ENCODE peak calls at places on chromosomes 5 and 9, in ten cellular contexts. M is CD8-positive, alpha-beta T cell; A is HCT116; R is endodermal cell; V is suprapubic skin; H is cardiac muscle cell; E is astrocyte; S is stomach; C is lower lobe of right lung; T is Peyer's patch. W is an unnamed sample. For H3K36me3, the result is how much of the 10 kb centered on the place peaks cover.

GRCh38 chr9:4983541-4984165 is 1.4 kb upstream of the JAK2 start:
- DNase-seq in M (no peak), A (no peak), R (no peak), V (no peak), H (no peak), E (no peak), S (no peak), C (no peak), T (no peak), W (peak)

GRCh38 chr5:118354806-118355205 is 633.5 kb downstream of the DTWD2 start:
- DNase-seq in M (no peak), A (no peak), R (no peak), V (no peak), H (no peak), E (no peak), S (no peak), C (no peak), T (no peak), W (peak)

GRCh38 chr9:128078504-128079434 is 10.7 kb downstream of the SLC25A25 start:
- DNase-seq in M (no peak), A (peak), R (peak), V (no peak), H (peak), E (peak), S (peak), C (no peak), T (no peak), W (peak)

GRCh38 chr5:79135790-79136553 is 24.4 kb downstream of the BHMT start:
- DNase-seq in M (no peak), A (no peak), R (no peak), V (no peak), H (no peak), E (no peak), S (no peak), C (no peak), T (no peak), W (no peak)

GRCh38 chr9:134492281-134492691 is 149.3 kb upstream of the COL5A1 start:
- DNase-seq in M (no peak), A (no peak), R (no peak), V (peak), H (peak), E (peak), S (no peak), C (no peak), T (no peak), W (no peak)

GRCh38 chr5:2330325-2330724 is 421.2 kb downstream of the IRX2 start:
- DNase-seq in M (no peak), A (no peak), R (no peak), V (no peak), H (no peak), E (no peak), S (no peak), C (no peak), T (no peak), W (no peak)

GRCh38 chr5:103209065-103209464 is 49.5 kb upstream of the MACIR start:
- DNase-seq in M (no peak), A (no peak), R (no peak), V (no peak), H (no peak), E (no peak), S (no peak), C (no peak), T (no peak), W (no peak)

GRCh38 chr5:6087576-6087975 is 290.8 kb downstream of the MED10 start:
- DNase-seq in M (no peak), A (no peak), R (no peak), V (no peak), H (no peak), E (no peak), S (no peak), C (no peak), T (no peak), W (no peak)

GRCh38 chr5:1151316-1151715 is 39.5 kb upstream of the SLC12A7 start:
- DNase-seq in M (no peak), A (no peak), R (no peak), V (no peak), H (no peak), E (no peak), S (no peak), C (no peak), T (no peak), W (no peak)

GRCh38 chr5:171762016-171762415 is 23.6 kb upstream of the SMIM23 start:
- DNase-seq in M (no peak), A (no peak), R (peak), V (no peak), H (no peak), E (no peak), S (no peak), C (no peak), T (no peak), W (no peak)

GRCh38 chr9:16728128-16728505 is 142.4 kb downstream of the BNC2 start:
- DNase-seq in M (no peak), A (no peak), R (peak), V (no peak), H (no peak), E (no peak), S (no peak), C (no peak), T (no peak), W (no peak)

GRCh38 chr9:116204252-116204882 is 50.8 kb downstream of the PAPPA start:
- DNase-seq in M (no peak), A (no peak), R (no peak), V (no peak), H (no peak), E (no peak), S (no peak), C (no peak), T (no peak), W (no peak)

GRCh38 chr5:96200611-96201010 is 232.4 kb downstream of the PCSK1 start:
- DNase-seq in M (no peak), A (no peak), R (no peak), V (no peak), H (no peak), E (no peak), S (no peak), C (no peak), T (no peak), W (no peak)

GRCh38 chr5:149433524-149434131 is 54.5 kb upstream of the IL17B start:
- DNase-seq in M (no peak), A (no peak), R (no peak), V (no peak), H (no peak), E (peak), S (no peak), C (no peak), T (no peak), W (no peak)

GRCh38 chr5:43006411-43007202 is 33.5 kb downstream of the ANXA2R start:
- DNase-seq in M (no peak), A (no peak), R (no peak), V (no peak), H (no peak), E (peak), S (no peak), C (no peak), T (no peak), W (no peak)

GRCh38 chr5:109876941-109877669 is 187.4 kb downstream of the MAN2A1 start:
- DNase-seq in M (no peak), A (no peak), R (peak), V (no peak), H (no peak), E (peak), S (no peak), C (no peak), T (no peak), W (peak)

GRCh38 chr5:31794009-31794408 is 155.1 kb downstream of the PDZD2 start:
- DNase-seq in M (no peak), A (no peak), R (no peak), V (no peak), H (no peak), E (no peak), S (no peak), C (no peak), T (no peak), W (no peak)

GRCh38 chr5:180330810-180331646 is 22.1 kb downstream of the GFPT2 start:
- DNase-seq in M (no peak), A (peak), R (peak), V (peak), H (no peak), E (peak), S (peak), C (peak), T (no peak), W (peak)

GRCh38 chr5:152405145-152405544 is at the start of gene NMUR2:
- DNase-seq in M (no peak), A (no peak), R (peak), V (no peak), H (peak), E (no peak), S (no peak), C (no peak), T (no peak), W (no peak)

GRCh38 chr9:91163773-91164471 is 197.8 kb downstream of the AUH start:
- DNase-seq in M (no peak), A (no peak), R (peak), V (peak), H (no peak), E (no peak), S (no peak), C (no peak), T (peak), W (no peak)

GRCh38 chr5:4113426-4113825 is 517.8 kb downstream of the IRX1 start:
- DNase-seq in M (no peak), A (no peak), R (no peak), V (no peak), H (no peak), E (no peak), S (no peak), C (no peak), T (no peak), W (no peak)

DNA sequence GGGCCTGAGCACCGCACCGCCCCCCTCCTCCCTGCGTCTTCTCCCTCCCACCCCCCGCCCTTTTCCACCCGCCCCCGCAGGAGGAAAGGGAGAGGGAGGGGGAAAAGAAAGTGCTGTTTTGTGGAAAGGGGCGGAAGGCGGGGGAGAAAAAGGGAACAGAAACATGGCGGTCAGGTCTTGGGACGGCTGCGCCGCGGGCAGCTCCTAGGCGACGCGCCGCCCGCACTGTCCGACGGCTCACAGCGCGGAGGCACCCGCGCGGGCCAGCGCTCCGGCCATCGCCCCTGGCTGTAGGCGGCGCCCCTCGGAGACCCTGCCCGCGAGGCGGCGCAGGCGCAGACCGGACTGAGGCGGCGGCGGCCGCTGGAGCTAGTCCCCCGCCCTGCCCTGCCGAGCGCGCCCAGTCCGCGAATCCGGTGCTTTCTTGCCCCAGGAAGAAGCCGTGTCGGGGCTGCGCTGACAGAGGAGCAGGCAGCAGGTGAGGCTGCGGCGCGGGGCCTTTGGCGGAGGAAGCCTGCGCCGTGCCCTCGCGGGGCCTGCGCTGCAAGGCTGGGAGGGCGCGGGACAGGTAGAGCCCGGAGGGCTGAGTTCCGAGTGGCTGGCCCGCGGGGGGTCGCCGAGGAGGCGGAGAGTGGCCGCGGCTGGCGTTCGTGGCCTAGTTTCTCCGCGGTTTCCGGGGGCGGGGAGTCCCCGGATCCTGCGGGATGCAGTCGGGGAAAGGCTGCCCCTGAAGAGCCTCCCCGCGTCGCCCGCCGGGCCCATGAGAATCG is at the start of gene DENND4C:
- DNase-seq in M (peak), A (peak), R (peak), V (peak), H (peak), E (peak), S (peak), C (peak), T (peak), W (peak)
- TF ChIP-seq CTCF in M (no peak), A (no peak), R (peak), V (no peak), H (peak), E (no peak), S (no peak), C (peak), T (peak), W (no peak)

GRCh38 chr9:136329211-136329627 is 1.9 kb downstream of the GPSM1 start:
- DNase-seq in M (no peak), A (no peak), R (no peak), V (no peak), H (no peak), E (no peak), S (no peak), C (no peak), T (no peak), W (no peak)
- H3K4me3 ChIP-seq in M (no peak), A (no peak), R (peak), V (peak), H (peak), E (peak), S (no peak), C (peak), T (no peak), W (no peak)

GRCh38 chr5:131649160-131649559 is 14.1 kb upstream of the RAPGEF6 start:
- DNase-seq in M (no peak), A (no peak), R (no peak), V (no peak), H (no peak), E (peak), S (no peak), C (no peak), T (no peak), W (peak)
- H3K36me3 ChIP-seq in M (under half), A (under half), R (half or more), V (half or more), H (under half), E (under half), S (half or more), C (half or more), T (under half), W (under half)

GRCh38 chr9:87883274-87883673 is 597 bp downstream of the SPATA31E1 start:
- DNase-seq in M (no peak), A (no peak), R (peak), V (no peak), H (no peak), E (no peak), S (no peak), C (no peak), T (no peak), W (no peak)

GRCh38 chr9:87885484-87886189 is 3.0 kb downstream of the SPATA31E1 start:
- DNase-seq in M (no peak), A (no peak), R (no peak), V (no peak), H (no peak), E (no peak), S (no peak), C (no peak), T (no peak), W (no peak)

GRCh38 chr9:87882627-87883026 is at the start of gene SPATA31E1:
- DNase-seq in M (no peak), A (no peak), R (peak), V (no peak), H (no peak), E (no peak), S (no peak), C (no peak), T (no peak), W (no peak)

GRCh38 chr9:87884578-87885459 is 2.1 kb downstream of the SPATA31E1 start:
- DNase-seq in M (no peak), A (no peak), R (no peak), V (no peak), H (no peak), E (no peak), S (no peak), C (no peak), T (no peak), W (no peak)

DNA sequence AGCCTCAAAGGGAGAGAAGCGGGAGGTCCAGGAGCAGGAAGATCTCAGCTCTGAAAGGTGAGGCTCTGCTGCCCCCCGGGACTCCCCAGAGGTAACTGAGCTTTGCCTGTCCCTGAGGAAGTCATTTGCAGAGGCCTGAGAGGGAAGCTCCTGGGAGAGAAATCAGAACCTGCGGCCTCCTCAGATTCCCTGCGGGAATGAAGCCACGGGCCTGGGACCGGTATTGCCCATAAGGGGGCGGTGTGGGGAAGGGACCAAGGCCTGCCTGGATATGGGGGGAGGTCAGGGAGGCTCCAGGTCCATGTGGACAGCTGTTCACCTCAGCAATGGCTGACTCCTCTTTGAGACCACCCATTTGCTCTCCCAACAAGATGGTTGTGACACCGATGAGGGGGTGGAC is 1.3 kb downstream of the SPATA31E1 start:
- DNase-seq in M (no peak), A (no peak), R (peak), V (no peak), H (no peak), E (no peak), S (no peak), C (no peak), T (no peak), W (no peak)
- TF ChIP-seq CTCF in M (no peak), A (peak), R (peak), V (no peak), H (peak), E (no peak), S (no peak), C (no peak), T (no peak), W (peak)

GRCh38 chr5:132259061-132259851 is 1.8 kb downstream of the PDLIM4 start:
- DNase-seq in M (peak), A (no peak), R (peak), V (peak), H (peak), E (peak), S (peak), C (no peak), T (no peak), W (peak)

GRCh38 chr5:132256086-132256782 is 1.3 kb upstream of the PDLIM4 start:
- DNase-seq in M (no peak), A (no peak), R (peak), V (no peak), H (no peak), E (no peak), S (no peak), C (no peak), T (no peak), W (no peak)

GRCh38 chr5:132258102-132259060 is 885 bp downstream of the PDLIM4 start:
- DNase-seq in M (peak), A (no peak), R (peak), V (peak), H (no peak), E (peak), S (no peak), C (no peak), T (no peak), W (peak)

GRCh38 chr5:132256783-132257130 is 739 bp upstream of the PDLIM4 start:
- DNase-seq in M (no peak), A (no peak), R (no peak), V (no peak), H (no peak), E (no peak), S (no peak), C (no peak), T (no peak), W (no peak)

GRCh38 chr5:132257131-132258101 is at the start of gene PDLIM4:
- DNase-seq in M (peak), A (no peak), R (peak), V (peak), H (peak), E (peak), S (no peak), C (no peak), T (peak), W (no peak)
- H3K4me3 ChIP-seq in M (no peak), A (no peak), R (peak), V (peak), H (peak), E (peak), S (peak), C (peak), T (peak), W (peak)

W was measured in bronchial epithelial cell.